ENCODE peak calls at places on chromosome 1, in four cellular contexts. J is CD4-positive, alpha-beta T cell; G is esophagus squamous epithelium; K is tibial artery. C is an unnamed sample.

GRCh38 chr1:24277420-24278169 is 41.6 kb upstream of the GRHL3 start:
- DNase-seq in J (no peak), G (no peak), K (no peak), C (no peak)

GRCh38 chr1:112234710-112235109 is 161.3 kb upstream of the CTTNBP2NL start:
- DNase-seq in J (no peak), G (no peak), K (no peak), C (no peak)

GRCh38 chr1:153663211-153663610 is 4.7 kb downstream of the SNAPIN start:
- DNase-seq in J (no peak), G (no peak), K (no peak), C (no peak)

GRCh38 chr1:145961425-145962156 is 2.8 kb downstream of the ANKRD34A start:
- DNase-seq in J (peak; percentile 22), G (no peak), K (peak; percentile 53), C (no peak)

GRCh38 chr1:119816407-119816806 is 5.1 kb upstream of the REG4 start:
- DNase-seq in J (no peak), G (no peak), K (no peak), C (no peak)

GRCh38 chr1:8427493-8427892 is 109.6 kb downstream of the SLC45A1 start:
- DNase-seq in J (no peak), G (no peak), K (no peak), C (no peak)

GRCh38 chr1:27574871-27575831 is 28.8 kb downstream of the AHDC1 start:
- DNase-seq in J (no peak), G (no peak), K (peak; percentile 80), C (peak; percentile 79)

GRCh38 chr1:97163591-97164275 is 442.1 kb downstream of the PTBP2 start:
- DNase-seq in J (no peak), G (no peak), K (no peak), C (no peak)

GRCh38 chr1:231423648-231424047 is 1.6 kb upstream of the EGLN1 start:
- DNase-seq in J (no peak), G (no peak), K (no peak), C (no peak)

GRCh38 chr1:184241446-184241845 is 145.4 kb upstream of the C1orf21 start:
- DNase-seq in J (no peak), G (no peak), K (no peak), C (no peak)

GRCh38 chr1:100037665-100038400 is 68.0 kb downstream of the SLC35A3 start:
- DNase-seq in J (peak; percentile 83), G (peak; percentile 30), K (peak; percentile 86), C (peak; percentile 86)

GRCh38 chr1:234770031-234770795 is 160.2 kb upstream of the IRF2BP2 start:
- DNase-seq in J (no peak), G (no peak), K (no peak), C (no peak)

GRCh38 chr1:34770891-34771508 is 10.0 kb upstream of the GJB3 start:
- DNase-seq in J (no peak), G (no peak), K (no peak), C (no peak)

GRCh38 chr1:64952055-64952699 is 14.2 kb downstream of the JAK1 start:
- DNase-seq in J (no peak), G (no peak), K (no peak), C (no peak)

GRCh38 chr1:171160611-171161354 is 24.3 kb upstream of the FMO2 start:
- DNase-seq in J (no peak), G (no peak), K (peak; percentile 22), C (no peak)

GRCh38 chr1:51417496-51418383 is 87.4 kb upstream of the TTC39A start:
- DNase-seq in J (no peak), G (no peak), K (no peak), C (no peak)

DNA sequence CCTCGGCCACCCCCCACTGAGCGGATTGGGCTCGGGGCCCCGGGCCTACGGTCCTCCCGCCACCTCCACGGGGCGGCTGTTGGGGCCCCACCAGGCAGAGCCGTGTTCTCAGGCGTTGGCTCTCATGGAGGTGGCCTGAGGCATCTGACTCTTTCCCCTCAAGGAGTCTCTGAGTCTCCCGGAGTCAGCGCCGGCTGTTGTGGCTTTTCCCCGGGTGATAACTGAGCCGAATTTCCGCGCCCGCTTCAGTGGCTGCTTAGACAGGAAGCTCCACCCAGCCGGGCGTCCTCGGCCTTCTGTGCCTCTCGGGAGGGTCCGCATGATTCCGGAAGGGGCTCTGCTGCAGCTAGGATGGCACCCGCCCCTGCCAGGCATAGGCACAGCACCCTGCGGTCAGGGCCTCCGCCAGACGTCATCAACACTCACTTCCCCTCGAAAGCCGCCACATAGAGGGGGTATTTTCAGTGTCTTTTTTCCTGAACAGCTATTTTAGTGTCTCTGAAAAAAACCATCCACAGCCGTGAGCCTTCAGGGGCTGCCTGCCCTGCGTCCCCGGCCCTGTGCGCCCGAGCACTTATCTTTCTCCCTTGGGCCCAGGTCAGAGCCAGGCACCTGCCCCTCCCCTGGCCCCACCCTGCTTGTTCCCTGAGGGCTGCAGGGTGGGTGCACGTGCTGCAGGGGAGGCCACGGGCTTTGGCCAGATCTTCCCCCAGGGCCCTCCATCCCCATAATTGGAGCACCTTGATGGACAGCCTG is 72.9 kb downstream of the SKI start:
- DNase-seq in J (peak; percentile 90), G (peak; percentile 80), K (peak; percentile 90), C (no peak)
- TF ChIP-seq CTCF in J (no peak), G (no peak), K (no peak), C (no peak)

GRCh38 chr1:224338150-224338838 is 8.3 kb upstream of the NVL start:
- DNase-seq in J (no peak), G (no peak), K (no peak), C (no peak)

GRCh38 chr1:224340711-224341384 is 10.9 kb upstream of the NVL start:
- DNase-seq in J (peak; percentile 41), G (no peak), K (no peak), C (peak; percentile 21)

GRCh38 chr1:224343679-224344078 is 13.0 kb upstream of the CNIH4 start:
- DNase-seq in J (no peak), G (no peak), K (no peak), C (no peak)

GRCh38 chr1:224333939-224334701 is 4.1 kb upstream of the NVL start:
- DNase-seq in J (no peak), G (no peak), K (no peak), C (no peak)

DNA sequence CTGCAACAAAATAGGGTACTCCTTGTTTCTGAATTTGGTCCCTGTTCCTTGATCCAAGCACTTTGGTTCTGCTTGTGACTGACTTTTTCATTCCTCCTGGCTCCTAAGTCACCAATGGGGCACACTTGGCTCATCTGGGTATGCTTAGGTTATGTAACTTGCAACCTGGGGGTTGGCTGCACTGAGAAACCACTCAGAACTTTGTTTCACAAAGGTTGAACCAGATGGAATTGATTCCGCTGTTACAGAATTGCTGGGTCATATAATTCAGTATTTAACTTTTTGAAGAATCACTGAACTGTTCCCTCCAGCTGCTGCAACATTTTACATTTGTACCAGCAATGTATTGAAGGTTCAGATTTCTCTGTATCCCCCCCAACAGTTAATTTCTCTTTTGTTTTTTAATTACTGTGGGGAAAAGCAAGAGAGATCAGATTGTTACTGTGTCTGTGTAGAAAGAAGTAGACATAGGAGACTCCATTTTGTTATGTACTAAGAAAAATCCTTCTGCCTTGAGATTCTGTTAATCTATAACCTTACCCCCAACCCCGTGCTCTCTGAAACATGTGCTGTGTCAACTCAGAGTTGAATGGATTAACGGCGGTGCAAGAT is 9.6 kb upstream of the NVL start:
- DNase-seq in J (no peak), G (no peak), K (no peak), C (no peak)
- TF ChIP-seq CTCF in J (no peak), G (no peak), K (no peak), C (no peak)

DNA sequence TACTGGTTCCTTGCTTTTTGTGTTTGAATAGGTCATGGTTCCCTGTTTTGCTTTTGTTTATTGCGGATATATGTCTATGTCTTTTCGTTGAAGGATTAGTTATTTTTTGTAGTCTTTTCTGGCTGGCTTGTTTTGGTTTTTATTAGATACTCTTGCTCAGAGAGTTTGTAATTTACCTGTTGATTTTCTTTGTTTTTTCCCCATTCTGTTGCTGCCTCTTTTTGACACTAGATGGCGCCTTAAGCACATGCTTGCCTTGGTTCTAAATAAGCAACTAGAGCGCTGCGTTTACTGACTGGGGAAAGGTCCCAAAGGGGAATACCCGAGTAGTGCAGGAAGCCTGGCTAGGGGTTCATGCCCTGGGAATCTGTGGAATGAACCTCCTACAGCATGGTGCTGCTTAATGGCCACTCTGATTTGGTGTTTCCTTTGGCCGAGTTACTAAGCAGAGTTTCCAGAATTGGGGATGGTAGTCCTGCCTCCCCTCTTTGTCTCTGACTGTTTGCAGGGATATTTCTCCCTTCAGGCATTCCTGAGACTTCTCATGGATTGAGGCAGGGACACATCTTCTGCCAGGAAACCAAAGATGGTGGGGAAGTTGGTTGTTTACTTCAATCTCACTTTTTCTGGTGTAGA is 143.2 kb downstream of the PTPRU start:
- DNase-seq in J (no peak), G (no peak), K (no peak), C (no peak)
- TF ChIP-seq CTCF in J (no peak), G (no peak), K (no peak), C (peak; percentile 82)

GRCh38 chr1:26378088-26378878 is 5.7 kb upstream of the ZNF683 start:
- DNase-seq in J (peak; percentile 76), G (no peak), K (no peak), C (no peak)
- TF ChIP-seq CTCF in J (no peak), G (no peak), K (no peak), C (no peak)

GRCh38 chr1:228073061-228073869 is 9.2 kb upstream of the ARF1 start:
- DNase-seq in J (no peak), G (no peak), K (no peak), C (no peak)

GRCh38 chr1:228072658-228073043 is 9.9 kb upstream of the ARF1 start:
- DNase-seq in J (no peak), G (no peak), K (no peak), C (no peak)

GRCh38 chr1:228070851-228071250 is 11.7 kb upstream of the ARF1 start:
- DNase-seq in J (no peak), G (no peak), K (no peak), C (no peak)

GRCh38 chr1:228070173-228070572 is 12.3 kb upstream of the ARF1 start:
- DNase-seq in J (no peak), G (no peak), K (no peak), C (no peak)

DNA sequence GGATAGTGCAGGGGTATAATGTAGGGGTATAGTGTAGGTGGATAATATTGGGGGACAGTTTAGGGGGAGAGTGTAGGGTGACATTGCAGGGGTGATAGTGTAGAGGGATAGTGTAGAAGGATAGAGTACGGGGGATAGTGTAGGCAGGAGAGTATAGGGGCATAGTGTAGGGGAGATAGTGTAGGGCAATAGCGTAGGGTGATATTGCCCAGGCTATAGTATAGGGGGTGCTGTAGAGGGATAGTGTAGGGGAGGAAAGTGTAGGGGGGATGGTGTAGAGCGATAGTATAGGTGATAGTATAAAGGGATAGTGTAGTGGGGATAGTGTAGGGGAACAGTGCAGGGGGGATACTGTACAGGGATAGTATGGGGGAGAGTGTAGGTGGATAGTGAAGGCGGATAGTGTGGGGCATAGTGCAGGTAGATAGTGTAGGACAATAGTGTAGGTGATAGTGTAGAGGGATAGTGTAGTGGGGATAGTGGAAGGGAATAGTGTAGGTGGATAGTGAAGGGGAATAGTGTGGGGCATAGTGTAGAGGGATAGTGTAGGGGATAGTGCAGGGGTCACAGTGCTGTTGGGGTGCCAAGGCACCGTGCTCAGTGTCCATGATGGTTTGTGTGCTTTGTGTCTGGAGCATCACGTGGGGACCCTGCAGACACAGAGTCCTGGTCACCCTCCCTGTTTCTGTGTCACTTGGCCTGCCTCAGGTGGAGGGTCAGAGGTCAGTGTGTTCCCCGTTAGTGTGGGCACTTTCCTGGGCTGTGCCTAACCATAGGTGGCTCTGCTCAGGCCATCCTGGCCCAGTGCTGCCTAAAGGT is 10.5 kb upstream of the ARF1 start:
- DNase-seq in J (no peak), G (no peak), K (peak; percentile 1), C (no peak)
- TF ChIP-seq CTCF in J (no peak), G (no peak), K (no peak), C (no peak)

GRCh38 chr1:41492341-41492848 is 7.9 kb upstream of the EDN2 start:
- DNase-seq in J (no peak), G (no peak), K (no peak), C (peak; percentile 67)
- TF ChIP-seq CTCF in J (no peak), G (no peak), K (peak; percentile 22), C (peak; percentile 71)

C was measured in endothelial cell.